ENCODE peak calls at places on chromosomes 3 and 15, in seven cellular contexts. F, Q, W, Z, P, N and E are unnamed samples.

GRCh38 chr3:14265246-14265962 is 86.8 kb downstream of the LSM3 start:
- DNase-seq in Q (no peak), F (no peak), P (peak), Z (no peak), W (peak), N (no peak), E (no peak)

GRCh38 chr3:153072856-153073255 is 89.2 kb upstream of the RAP2B start:
- DNase-seq in Q (no peak), N (no peak), F (no peak), P (no peak), W (no peak), Z (no peak), E (no peak)

GRCh38 chr3:16290007-16290826 is 25.2 kb downstream of the OXNAD1 start:
- DNase-seq in N (peak), Z (peak), P (peak), F (no peak), W (no peak), Q (peak), E (peak)

GRCh38 chr3:135736740-135737139 is 228.8 kb upstream of the PPP2R3A start:
- DNase-seq in F (no peak), P (no peak), W (no peak), Z (peak), Q (peak), N (no peak), E (no peak)

GRCh38 chr3:18124501-18124900 is 300.6 kb downstream of the SATB1 start:
- DNase-seq in N (no peak), Q (no peak), F (no peak), W (no peak), Z (no peak), P (peak), E (no peak)

GRCh38 chr3:134803652-134804051 is 8.6 kb downstream of the EPHB1 start:
- DNase-seq in N (no peak), Z (no peak), P (no peak), F (no peak), W (no peak), Q (no peak), E (no peak)

GRCh38 chr15:94225616-94226015 is 5.7 kb upstream of the MCTP2 start:
- DNase-seq in Q (no peak), F (no peak), P (no peak), N (no peak), Z (no peak), W (no peak), E (no peak)

GRCh38 chr15:67186226-67186649 is 68.2 kb downstream of the AAGAB start:
- DNase-seq in Z (no peak), W (no peak), Q (no peak), P (no peak), N (no peak), F (no peak), E (no peak)

GRCh38 chr3:31546152-31546551 is 13.4 kb downstream of the STT3B start:
- DNase-seq in Z (peak), N (no peak), Q (no peak), W (no peak), P (peak), F (no peak), E (no peak)

GRCh38 chr3:156781310-156782230 is 44.6 kb upstream of the LEKR1 start:
- DNase-seq in F (no peak), N (no peak), W (no peak), Q (no peak), Z (no peak), P (no peak), E (no peak)

GRCh38 chr3:126292318-126293070 is 64.7 kb downstream of the KLF15 start:
- DNase-seq in F (no peak), P (no peak), Q (no peak), N (no peak), Z (no peak), W (peak), E (no peak)

GRCh38 chr3:81643721-81644120 is 117.7 kb downstream of the GBE1 start:
- DNase-seq in W (no peak), P (peak), N (no peak), Q (no peak), Z (peak), F (no peak), E (no peak)

GRCh38 chr15:56168394-56168793 is 75.3 kb downstream of the RFX7 start:
- DNase-seq in F (no peak), Q (no peak), W (no peak), Z (no peak), P (no peak), N (no peak), E (no peak)

GRCh38 chr3:189572249-189572648 is 58.9 kb upstream of the TP63 start:
- DNase-seq in Z (no peak), F (no peak), P (no peak), Q (no peak), N (no peak), W (no peak), E (no peak)

DNA sequence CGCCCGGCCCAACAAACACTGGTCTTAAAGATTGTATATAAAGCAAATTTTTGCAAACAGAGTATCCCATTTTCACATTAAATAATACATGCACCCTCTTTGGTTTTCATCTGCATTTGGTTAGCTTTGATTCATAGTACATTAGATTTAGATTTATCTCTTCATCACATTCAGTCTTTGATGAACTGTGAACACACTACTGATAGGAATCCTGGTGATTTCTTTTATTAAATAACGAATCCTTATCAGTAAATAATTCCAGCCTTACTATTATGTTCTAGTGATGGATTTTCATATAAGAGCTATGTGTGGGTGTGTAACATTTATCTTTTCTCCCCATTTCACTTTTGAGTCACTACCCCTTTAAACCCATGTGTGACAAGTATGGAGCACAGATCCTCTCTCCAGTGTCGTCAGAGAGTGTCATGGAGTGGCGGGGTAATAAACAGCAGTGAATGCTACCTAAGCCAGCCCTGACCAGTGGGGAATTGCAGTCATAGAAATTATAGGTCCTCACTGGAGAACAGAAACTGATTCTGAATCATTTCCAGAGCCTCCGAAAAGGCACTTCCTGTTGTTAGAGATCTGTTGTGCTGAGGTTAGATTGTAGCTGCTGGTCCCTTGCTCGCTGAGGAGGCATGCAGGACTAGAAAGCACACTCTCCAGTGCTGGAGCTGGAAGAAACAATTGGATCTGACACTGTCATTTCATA is 22.0 kb downstream of the SLC7A14 start:
- DNase-seq in P (peak), F (no peak), N (no peak), W (no peak), Z (peak), Q (no peak), E (no peak)
- H3K27ac ChIP-seq in P (peak), F (no peak), N (no peak), W (no peak), Z (no peak), Q (no peak), E (no peak)

GRCh38 chr15:92917606-92918407 is 17.7 kb downstream of the CHD2 start:
- DNase-seq in P (peak), Q (peak), W (peak), N (peak), F (peak), Z (peak), E (peak)
- H3K4me3 ChIP-seq in P (no peak), Q (peak), W (no peak), N (no peak), F (peak), Z (no peak), E (peak)

GRCh38 chr3:27577504-27577903 is 93.3 kb upstream of the SLC4A7 start:
- DNase-seq in N (no peak), F (no peak), W (no peak), P (no peak), Q (no peak), Z (no peak), E (no peak)
- H3K27ac ChIP-seq in N (no peak), F (peak), W (no peak), P (no peak), Q (no peak), Z (no peak), E (no peak)

GRCh38 chr15:40927497-40928346 is 1.4 kb upstream of the DLL4 start:
- DNase-seq in F (no peak), W (peak), P (no peak), N (no peak), Q (no peak), Z (peak), E (no peak)
- H3K4me3 ChIP-seq in F (peak), W (peak), P (peak), N (peak), Q (peak), Z (peak), E (no peak)

GRCh38 chr15:69060744-69061143 is 46.2 kb downstream of the NOX5 start:
- DNase-seq in Q (peak), F (no peak), N (no peak), Z (no peak), P (no peak), W (no peak), E (no peak)

GRCh38 chr15:69064649-69065048 is 50.2 kb downstream of the NOX5 start:
- DNase-seq in Q (no peak), P (no peak), Z (peak), N (no peak), W (no peak), F (no peak), E (no peak)

GRCh38 chr15:69060041-69060481 is 45.6 kb downstream of the NOX5 start:
- DNase-seq in Z (peak), N (no peak), F (no peak), Q (no peak), W (no peak), P (no peak), E (no peak)

GRCh38 chr15:69059170-69059943 is 44.9 kb downstream of the NOX5 start:
- DNase-seq in P (peak), W (peak), Z (peak), Q (peak), N (peak), F (no peak), E (peak)

GRCh38 chr15:69061414-69061842 is 46.9 kb downstream of the NOX5 start:
- DNase-seq in F (no peak), N (no peak), P (no peak), W (no peak), Z (peak), Q (no peak), E (no peak)
- H3K27ac ChIP-seq in F (no peak), N (no peak), P (no peak), W (no peak), Z (no peak), Q (peak), E (no peak)

GRCh38 chr3:32577174-32577573 is 6.5 kb upstream of the DYNC1LI1 start:
- DNase-seq in P (no peak), W (no peak), Z (no peak), F (no peak), N (no peak), Q (no peak), E (no peak)

GRCh38 chr3:32583708-32584107 is 13.1 kb upstream of the DYNC1LI1 start:
- DNase-seq in P (no peak), Z (no peak), N (no peak), Q (no peak), W (no peak), F (no peak), E (no peak)

GRCh38 chr3:32575451-32575850 is 4.8 kb upstream of the DYNC1LI1 start:
- DNase-seq in Z (no peak), F (no peak), W (no peak), N (no peak), Q (no peak), P (peak), E (no peak)

GRCh38 chr3:32577621-32578556 is 7.2 kb upstream of the DYNC1LI1 start:
- DNase-seq in Q (peak), F (no peak), W (no peak), N (no peak), P (peak), Z (no peak), E (no peak)
- H3K4me3 ChIP-seq in Q (peak), F (peak), W (no peak), N (no peak), P (peak), Z (no peak), E (no peak)

DNA sequence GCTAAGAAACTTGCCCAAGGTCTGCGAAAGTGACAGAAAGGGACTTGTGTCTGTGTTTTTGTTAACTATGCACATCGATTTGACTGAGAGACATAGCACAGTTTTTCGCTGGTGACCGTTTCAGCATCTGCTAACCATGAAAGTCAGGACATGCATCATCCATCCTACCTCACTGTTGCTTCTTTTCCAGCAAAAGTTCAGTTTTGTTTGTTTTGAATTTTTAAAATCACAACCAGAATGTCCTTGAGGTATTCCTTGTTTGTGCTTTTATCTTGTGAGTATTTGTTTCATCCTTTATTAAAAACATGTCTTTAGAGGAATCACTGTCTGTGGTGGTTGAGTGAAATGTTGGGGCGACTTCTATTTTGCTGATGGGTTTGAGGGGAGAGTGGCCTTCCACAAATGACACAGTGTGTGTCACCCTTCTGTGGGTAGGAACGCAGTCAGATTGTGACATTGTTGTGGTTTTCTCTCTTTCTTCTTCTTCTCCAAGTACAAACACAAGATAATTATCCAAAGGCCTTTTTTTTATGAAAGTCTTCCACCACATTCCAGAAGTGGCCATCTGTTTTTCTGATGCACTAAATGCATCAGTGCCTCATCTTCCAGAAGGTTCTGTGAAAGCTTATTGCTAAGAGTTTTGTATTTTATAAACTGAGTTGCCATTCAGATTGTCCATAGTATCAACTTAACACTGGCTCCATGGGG is 214.4 kb upstream of the NR2E3 start:
- DNase-seq in P (no peak), Q (no peak), N (no peak), Z (no peak), W (no peak), F (no peak), E (no peak)
- H3K27ac ChIP-seq in P (no peak), Q (no peak), N (no peak), Z (no peak), W (no peak), F (peak), E (no peak)

DNA sequence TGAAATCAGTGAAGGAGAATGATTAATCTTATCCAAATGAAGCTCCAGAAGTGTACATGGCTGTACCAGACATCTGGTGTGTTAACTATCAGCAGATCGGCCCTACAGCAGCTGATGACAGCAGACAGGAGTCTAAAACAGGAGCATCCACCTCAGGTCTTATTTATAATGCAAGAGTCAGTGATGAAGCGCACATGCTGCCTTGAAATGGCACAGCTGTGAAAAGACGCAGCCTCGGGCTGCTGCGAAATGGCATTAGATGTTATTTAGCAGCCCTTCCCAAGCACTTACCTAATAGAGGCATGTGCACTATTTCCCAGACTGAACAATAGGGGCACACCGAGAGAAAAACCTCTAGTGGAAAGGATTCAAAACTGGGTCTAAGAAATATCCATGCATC is 472.3 kb upstream of the CBLB start:
- DNase-seq in N (no peak), P (peak), Q (no peak), Z (no peak), F (no peak), W (no peak), E (no peak)
- H3K4me3 ChIP-seq in N (no peak), P (peak), Q (no peak), Z (no peak), F (peak), W (no peak), E (no peak)

DNA sequence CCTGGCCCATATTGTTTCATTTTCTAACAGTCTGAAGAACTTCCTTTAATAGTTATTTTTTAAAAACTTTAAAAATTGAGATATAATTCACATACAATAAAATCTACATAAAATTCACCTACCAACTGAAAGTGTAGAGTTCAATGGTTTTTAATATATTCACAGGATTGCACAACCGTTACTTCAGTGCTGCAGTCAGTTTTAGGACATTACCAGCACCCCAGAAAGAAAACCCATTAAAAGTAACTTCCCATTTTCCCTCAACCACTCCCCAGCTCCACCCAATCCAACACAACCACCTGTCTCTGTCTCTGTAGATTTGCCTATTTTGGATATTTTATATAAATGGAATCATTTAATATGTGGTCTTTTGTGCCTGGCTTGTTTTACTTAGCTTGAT is 29.6 kb downstream of the MGA start:
- DNase-seq in Q (no peak), N (no peak), P (peak), F (no peak), W (no peak), Z (no peak), E (no peak)
- H3K27ac ChIP-seq in Q (no peak), N (no peak), P (no peak), F (no peak), W (no peak), Z (no peak), E (no peak)

GRCh38 chr3:160758929-160759577 is 3.0 kb downstream of the PPM1L start:
- DNase-seq in P (no peak), Q (peak), Z (no peak), W (no peak), F (no peak), N (no peak), E (no peak)
- H3K4me3 ChIP-seq in P (no peak), Q (no peak), Z (peak), W (no peak), F (no peak), N (no peak), E (no peak)